ENCODE peak calls at places on chromosomes 3 and 15, in ten cellular contexts. L is suprapubic skin, X is heart left ventricle, U is spleen, J is ovary, V is HepG2, K is right lobe of liver, P is sigmoid colon, E is Peyer's patch, O is IMR-90. M is an unnamed sample.

GRCh38 chr15:23642413-23643044 is 5.1 kb downstream of the MAGEL2 start:
- DNase-seq in O (peak; percentile 51), P (peak; percentile 70), E (no peak), K (no peak), U (no peak), X (peak; percentile 49), L (no peak), V (peak; percentile 51), J (peak; percentile 63), M (peak; percentile 56)

GRCh38 chr3:178103140-178103539 is 433.1 kb upstream of the KCNMB2 start:
- DNase-seq in E (no peak), X (no peak), K (no peak), J (no peak), O (peak; percentile 23), L (no peak), V (no peak), P (peak; percentile 87), U (no peak), M (no peak)

GRCh38 chr3:183210862-183211341 is 42.2 kb upstream of the B3GNT5 start:
- DNase-seq in O (no peak), E (no peak), X (peak; percentile 38), U (peak; percentile 85), L (no peak), K (peak; percentile 64), P (no peak), J (no peak), V (no peak), M (no peak)

GRCh38 chr3:188578579-188579363 is 424.8 kb downstream of the LPP start:
- DNase-seq in J (peak; percentile 53), P (peak; percentile 90), O (peak; percentile 91), U (no peak), V (no peak), X (peak; percentile 77), L (no peak), K (peak; percentile 63), E (no peak), M (no peak)

GRCh38 chr3:100048248-100048647 is 66.1 kb downstream of the FILIP1L start:
- DNase-seq in X (no peak), P (no peak), K (no peak), V (no peak), E (no peak), O (no peak), L (no peak), J (no peak), U (no peak), M (no peak)

GRCh38 chr3:18466136-18466535 is 41.0 kb upstream of the SATB1 start:
- DNase-seq in P (no peak), L (no peak), O (no peak), J (no peak), X (no peak), E (no peak), V (no peak), U (no peak), K (no peak), M (no peak)

GRCh38 chr3:9770276-9770812 is 597 bp upstream of the CAMK1 start:
- DNase-seq in L (peak; percentile 94), K (peak; percentile 97), J (peak; percentile 100), P (peak; percentile 97), O (no peak), E (peak; percentile 36), X (peak; percentile 87), V (peak; percentile 74), U (no peak), M (peak; percentile 94)

GRCh38 chr15:35657679-35658201 is 111.8 kb upstream of the DPH6 start:
- DNase-seq in E (no peak), L (no peak), U (no peak), V (no peak), P (no peak), K (no peak), X (no peak), J (no peak), O (peak; percentile 43), M (no peak)

GRCh38 chr15:90972133-90972532 is 17.4 kb downstream of the RCCD1 start:
- DNase-seq in L (no peak), E (no peak), P (no peak), V (no peak), U (no peak), X (no peak), J (no peak), K (no peak), O (no peak), M (no peak)
- TF ChIP-seq POLR2A in L (no peak), E (no peak), P (no peak), V (no peak), U (no peak), X (no peak), J (no peak), K (no peak), O (no peak), M (no peak)

DNA sequence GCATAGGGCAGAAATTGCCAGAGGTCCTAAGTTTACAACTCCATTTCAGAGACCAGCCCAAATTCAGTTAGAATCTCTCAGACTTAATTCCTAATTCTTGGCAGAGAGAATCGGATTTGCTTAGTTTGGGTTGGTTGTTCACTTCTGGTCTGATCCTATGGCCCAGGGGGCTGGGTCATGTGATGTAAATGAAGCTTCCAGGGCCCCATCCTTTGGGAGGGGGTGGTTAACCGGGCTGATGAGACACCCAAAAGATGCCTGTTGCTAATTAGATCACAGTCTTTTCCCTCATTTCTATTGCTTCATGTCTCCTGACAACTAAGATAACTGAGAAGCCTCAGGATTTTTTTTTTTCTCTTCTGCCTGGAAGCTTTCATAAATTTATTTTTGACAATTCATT is 11.1 kb upstream of the ZNF620 start:
- DNase-seq in O (no peak), V (no peak), L (no peak), P (no peak), K (no peak), J (no peak), E (no peak), U (no peak), X (no peak), M (no peak)
- TF ChIP-seq POLR2A in O (no peak), V (no peak), L (no peak), P (no peak), K (no peak), J (no peak), E (no peak), U (no peak), X (no peak), M (no peak)

GRCh38 chr3:128123538-128124368 is at the start of gene RUVBL1:
- DNase-seq in K (peak; percentile 98), P (peak; percentile 99), X (peak; percentile 98), L (peak; percentile 98), O (peak; percentile 96), U (peak; percentile 98), J (peak; percentile 95), E (peak; percentile 95), V (peak; percentile 94), M (peak; percentile 98)
- TF ChIP-seq POLR2A in K (peak; percentile 37), P (peak; percentile 9), X (peak; percentile 65), L (peak; percentile 60), O (peak; percentile 33), U (no peak), J (no peak), E (no peak), V (peak; percentile 70), M (no peak)

GRCh38 chr3:134419214-134419965 is 45.1 kb upstream of the AMOTL2 start:
- DNase-seq in V (peak; percentile 96), J (no peak), E (no peak), U (no peak), L (no peak), P (no peak), K (no peak), X (no peak), O (no peak), M (no peak)
- TF ChIP-seq POLR2A in V (no peak), J (no peak), E (no peak), U (no peak), L (no peak), P (no peak), K (no peak), X (no peak), O (no peak), M (no peak)

DNA sequence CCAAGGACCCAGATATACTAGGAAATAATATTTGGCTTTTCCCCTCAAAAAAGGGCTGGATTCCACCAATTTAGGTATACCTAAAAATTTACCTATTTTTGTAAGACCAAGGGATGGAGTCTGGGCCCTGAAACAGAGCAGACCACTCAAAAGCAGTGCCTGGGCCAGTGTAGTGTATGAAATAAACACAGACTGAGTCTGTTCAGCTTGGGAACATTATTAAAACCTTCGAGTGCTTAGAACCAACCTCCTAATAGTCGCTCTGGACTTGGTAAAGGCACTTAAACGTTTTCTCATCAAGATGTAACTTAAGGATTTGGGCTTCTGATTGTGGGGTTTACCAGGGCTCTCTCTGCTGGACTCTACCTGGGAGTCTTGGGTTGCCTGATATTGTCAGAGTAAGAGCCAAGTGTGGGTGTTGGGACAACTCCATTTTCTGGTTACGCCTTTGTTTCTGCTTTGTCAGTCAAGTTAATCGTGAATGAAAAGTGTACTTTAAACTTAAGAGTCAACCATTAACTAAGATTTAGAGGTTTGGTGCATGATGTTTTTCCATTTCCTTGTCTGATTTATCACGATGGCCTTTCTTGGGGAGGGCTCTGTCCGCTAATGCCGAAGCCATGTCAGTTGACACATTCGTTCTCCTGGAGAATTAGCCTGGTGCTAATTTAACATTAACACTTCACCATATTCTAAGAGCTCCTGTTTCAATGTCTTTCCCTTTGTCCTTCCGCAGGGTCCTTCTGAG is 221.0 kb upstream of the TPM1 start:
- DNase-seq in V (peak; percentile 86), P (no peak), L (no peak), E (no peak), X (no peak), O (no peak), U (no peak), K (no peak), J (no peak), M (peak; percentile 49)
- TF ChIP-seq POLR2A in V (no peak), P (no peak), L (no peak), E (no peak), X (no peak), O (no peak), U (no peak), K (peak; percentile 59), J (no peak), M (no peak)

GRCh38 chr15:69452702-69453513 is at the start of gene RPLP1:
- DNase-seq in P (peak; percentile 99), O (peak; percentile 94), K (peak; percentile 98), U (peak; percentile 99), J (peak; percentile 96), L (peak; percentile 99), X (peak; percentile 97), E (peak; percentile 97), V (no peak), M (peak; percentile 98)
- TF ChIP-seq POLR2A in P (peak; percentile 89), O (peak; percentile 99), K (peak; percentile 88), U (peak; percentile 15), J (peak; percentile 80), L (peak; percentile 93), X (peak; percentile 97), E (peak; percentile 92), V (peak; percentile 99), M (peak; percentile 22)

GRCh38 chr15:82919231-82919886 is 33.2 kb downstream of the HOMER2 start:
- DNase-seq in O (no peak), X (peak; percentile 27), P (no peak), K (peak; percentile 90), L (no peak), J (peak; percentile 66), V (peak; percentile 96), U (peak; percentile 82), E (no peak), M (peak; percentile 91)
- TF ChIP-seq POLR2A in O (no peak), X (no peak), P (no peak), K (no peak), L (no peak), J (no peak), V (no peak), U (no peak), E (no peak), M (no peak)

GRCh38 chr3:52372822-52373504 is 56.8 kb downstream of the DNAH1 start:
- DNase-seq in O (no peak), P (no peak), K (no peak), X (peak; percentile 54), U (peak; percentile 89), L (no peak), J (no peak), V (no peak), E (peak; percentile 78), M (peak; percentile 30)
- TF ChIP-seq POLR2A in O (no peak), P (no peak), K (no peak), X (no peak), U (no peak), L (no peak), J (no peak), V (no peak), E (no peak), M (no peak)